ENCODE peak calls at places on chromosomes 11 and 22, in ten cellular contexts. V is lower lobe of right lung; U is stimulated activated CD4-positive, alpha-beta T cell treated with anti-CD3 and anti-CD28 coated beads, Interleukin-1b, Interleukin-23, amount 100 ng/mL, for 1 hour; E is lung microvascular endothelial cell; K is AG09319; M is GOT3; B is left kidney; C is NCI-H187 treated with DMSO at 0.1 percent for 48 hours; R is colonic mucosa; L is Karpas-422. Z is an unnamed sample.

GRCh38 chr22:20867179-20868099 is 8.6 kb downstream of the SNAP29 start:
- DNase-seq in E (no peak), K (no peak), B (peak; percentile 80), U (no peak), L (no peak), C (no peak), R (peak; percentile 85), V (no peak), M (no peak), Z (no peak)

GRCh38 chr11:23865341-23865975 is 631.4 kb upstream of the LUZP2 start:
- DNase-seq in V (no peak), K (no peak), C (no peak), E (no peak), B (no peak), M (no peak), R (no peak), U (no peak), L (no peak), Z (no peak)

GRCh38 chr11:126874831-126875230 is 125.7 kb downstream of the KIRREL3 start:
- DNase-seq in U (no peak), M (no peak), E (no peak), C (no peak), R (no peak), L (peak; percentile 51), B (no peak), V (no peak), K (no peak), Z (peak; percentile 31)

GRCh38 chr22:21699643-21700042 is 33.8 kb downstream of the PPIL2 start:
- DNase-seq in E (no peak), M (no peak), K (no peak), B (no peak), U (no peak), R (no peak), C (no peak), V (no peak), L (no peak), Z (no peak)

GRCh38 chr11:12235549-12235944 is 125.2 kb downstream of the MICAL2 start:
- DNase-seq in B (peak; percentile 31), U (no peak), C (no peak), K (no peak), R (no peak), V (no peak), L (no peak), E (no peak), M (no peak), Z (peak; percentile 74)

GRCh38 chr11:110093407-110094297 is 460 bp downstream of the ZC3H12C start:
- DNase-seq in K (no peak), U (no peak), E (peak; percentile 65), B (peak; percentile 86), L (no peak), R (peak; percentile 54), C (no peak), V (peak; percentile 73), M (no peak), Z (peak; percentile 87)

GRCh38 chr11:110312670-110313069 is 16.3 kb upstream of the RDX start:
- DNase-seq in E (no peak), K (no peak), M (no peak), R (no peak), V (no peak), C (no peak), U (no peak), B (no peak), L (no peak), Z (no peak)

GRCh38 chr22:28983190-28983589 is 78.4 kb downstream of the C22orf31 start:
- DNase-seq in V (no peak), L (no peak), C (no peak), R (no peak), U (no peak), M (no peak), B (no peak), E (no peak), K (no peak), Z (peak; percentile 85)

GRCh38 chr11:26011474-26011873 is 320.5 kb upstream of the ANO3 start:
- DNase-seq in L (no peak), R (no peak), U (no peak), V (no peak), E (no peak), B (peak; percentile 9), M (no peak), C (no peak), K (no peak), Z (no peak)

GRCh38 chr11:18203723-18204122 is 31.1 kb downstream of the MRGPRX4 start:
- DNase-seq in E (peak; percentile 40), R (no peak), L (peak; percentile 63), K (no peak), B (peak; percentile 46), M (no peak), V (no peak), U (no peak), C (no peak), Z (peak; percentile 59)

GRCh38 chr11:77705195-77705876 is 67.7 kb upstream of the CLNS1A start:
- DNase-seq in B (peak; percentile 2), K (no peak), M (no peak), C (no peak), V (no peak), L (no peak), U (no peak), E (no peak), R (no peak), Z (no peak)

GRCh38 chr22:22802346-22802970 is 85.2 kb upstream of the IGLL5 start:
- DNase-seq in E (no peak), V (no peak), M (no peak), U (no peak), L (peak; percentile 89), B (no peak), K (no peak), R (no peak), C (no peak), Z (no peak)

GRCh38 chr11:129249351-129249750 is 57.2 kb upstream of the ARHGAP32 start:
- DNase-seq in K (peak; percentile 54), U (no peak), L (no peak), C (no peak), M (no peak), R (no peak), B (no peak), E (no peak), V (no peak), Z (no peak)